ENCODE peak calls at places on chromosomes 2 and 18, in nine cellular contexts. E, Z, K, U, V, B, A, L and I are unnamed samples.
A peak's percentile ranks its signal among the peaks of the same experiment; 100 is the strongest.

GRCh38 chr2:74186038-74186437 is 7.4 kb upstream of the MOB1A start:
- DNase-seq in V (peak; percentile 33), B (peak; percentile 98), U (no peak), E (no peak), L (no peak), Z (no peak), A (no peak), K (no peak), I (no peak)

GRCh38 chr2:240701091-240701735 is 9.5 kb downstream of the AQP12A start:
- DNase-seq in E (no peak), V (no peak), Z (peak; percentile 49), K (no peak), A (no peak), B (no peak), L (no peak), U (no peak), I (no peak)

GRCh38 chr2:39673018-39673417 is 7.3 kb downstream of the TMEM178A start:
- DNase-seq in Z (no peak), B (no peak), L (no peak), V (no peak), K (no peak), U (no peak), E (no peak), A (no peak), I (no peak)

GRCh38 chr2:240972636-240973521 is 25.5 kb upstream of the SNED1 start:
- DNase-seq in A (peak; percentile 8), Z (no peak), B (no peak), K (peak; percentile 77), L (peak; percentile 75), E (peak; percentile 23), U (peak; percentile 60), V (no peak), I (no peak)

GRCh38 chr2:88082781-88083180 is 15.2 kb downstream of the SMYD1 start:
- DNase-seq in B (no peak), L (no peak), U (no peak), E (no peak), K (no peak), Z (peak; percentile 34), V (no peak), A (no peak), I (no peak)

GRCh38 chr2:102510791-102511575 is 38.0 kb downstream of the SLC9A4 start:
- DNase-seq in L (no peak), V (no peak), K (no peak), B (no peak), Z (no peak), A (no peak), U (no peak), E (peak; percentile 10), I (no peak)

GRCh38 chr18:49274188-49274714 is 186.2 kb downstream of the DYM start:
- DNase-seq in B (no peak), K (no peak), Z (no peak), L (peak; percentile 15), V (no peak), E (peak; percentile 15), A (no peak), U (peak; percentile 95), I (no peak)

GRCh38 chr2:178152033-178152432 is 39.8 kb downstream of the RBM45 start:
- DNase-seq in U (no peak), A (peak; percentile 7), Z (no peak), L (no peak), V (no peak), K (peak; percentile 31), E (no peak), B (no peak), I (no peak)

GRCh38 chr2:186748354-186748753 is 54.5 kb downstream of the FAM171B start:
- DNase-seq in B (no peak), Z (no peak), L (no peak), K (no peak), V (no peak), A (no peak), E (no peak), U (no peak), I (no peak)

GRCh38 chr18:48186861-48187260 is 222.3 kb downstream of the ZBTB7C start:
- DNase-seq in V (no peak), K (no peak), A (no peak), Z (no peak), U (no peak), B (no peak), L (no peak), E (no peak), I (no peak)